ENCODE peak calls at places on chromosomes 7 and 10, in nine cellular contexts. One of them, this sample, is unnamed.

GRCh38 chr7:29957921-29958320 is 31.7 kb downstream of the SCRN1 start:
- DNase-seq in BJ: no peak
- DNase-seq in ACHN: no peak
- DNase-seq in T-helper 1 cell: no peak
- DNase-seq in stimulated activated CD8-positive, alpha-beta memory T cell treated with anti-CD3 and anti-CD28 coated beads, Interleukin-4, amount 100 ng/mL, for 1 hour: no peak
- DNase-seq in left cardiac atrium: no peak
- DNase-seq in MG63: no peak
- DNase-seq in activated effector memory CD4-positive, alpha-beta T cell treated with anti-CD3 and anti-CD28 coated beads, Interleukin-2, amount 50 U/mL, for 16 hours: no peak
- DNase-seq in GM23248: no peak
- DNase-seq in this sample: no peak

GRCh38 chr10:29843143-29843542 is 208.4 kb upstream of the SVIL start:
- DNase-seq in activated effector memory CD4-positive, alpha-beta T cell treated with anti-CD3 and anti-CD28 coated beads, Interleukin-2, amount 50 U/mL, for 16 hours: no peak
- DNase-seq in left cardiac atrium: no peak
- DNase-seq in MG63: no peak
- DNase-seq in GM23248: no peak
- DNase-seq in BJ: no peak
- DNase-seq in T-helper 1 cell: no peak
- DNase-seq in stimulated activated CD8-positive, alpha-beta memory T cell treated with anti-CD3 and anti-CD28 coated beads, Interleukin-4, amount 100 ng/mL, for 1 hour: no peak
- DNase-seq in ACHN: no peak
- DNase-seq in this sample: no peak

GRCh38 chr10:17151716-17152115 is 22.1 kb upstream of the CUBN start:
- DNase-seq in T-helper 1 cell: no peak
- DNase-seq in activated effector memory CD4-positive, alpha-beta T cell treated with anti-CD3 and anti-CD28 coated beads, Interleukin-2, amount 50 U/mL, for 16 hours: no peak
- DNase-seq in left cardiac atrium: no peak
- DNase-seq in ACHN: no peak
- DNase-seq in BJ: no peak
- DNase-seq in GM23248: no peak
- DNase-seq in MG63: no peak
- DNase-seq in stimulated activated CD8-positive, alpha-beta memory T cell treated with anti-CD3 and anti-CD28 coated beads, Interleukin-4, amount 100 ng/mL, for 1 hour: no peak
- DNase-seq in this sample: no peak

GRCh38 chr10:100970914-100971811 is 1.9 kb downstream of the SEMA4G start:
- DNase-seq in stimulated activated CD8-positive, alpha-beta memory T cell treated with anti-CD3 and anti-CD28 coated beads, Interleukin-4, amount 100 ng/mL, for 1 hour: no peak
- DNase-seq in ACHN: peak; percentile 72
- DNase-seq in activated effector memory CD4-positive, alpha-beta T cell treated with anti-CD3 and anti-CD28 coated beads, Interleukin-2, amount 50 U/mL, for 16 hours: no peak
- DNase-seq in BJ: no peak
- DNase-seq in MG63: no peak
- DNase-seq in T-helper 1 cell: no peak
- DNase-seq in left cardiac atrium: no peak
- DNase-seq in GM23248: no peak
- DNase-seq in this sample: no peak

GRCh38 chr7:50266893-50267386 is 37.6 kb upstream of the IKZF1 start:
- DNase-seq in ACHN: no peak
- DNase-seq in MG63: no peak
- DNase-seq in GM23248: no peak
- DNase-seq in left cardiac atrium: no peak
- DNase-seq in activated effector memory CD4-positive, alpha-beta T cell treated with anti-CD3 and anti-CD28 coated beads, Interleukin-2, amount 50 U/mL, for 16 hours: peak; percentile 89
- DNase-seq in stimulated activated CD8-positive, alpha-beta memory T cell treated with anti-CD3 and anti-CD28 coated beads, Interleukin-4, amount 100 ng/mL, for 1 hour: peak; percentile 44
- DNase-seq in BJ: no peak
- DNase-seq in T-helper 1 cell: peak; percentile 27
- DNase-seq in this sample: peak; percentile 72

GRCh38 chr10:64054392-64054791 is 533.2 kb downstream of the REEP3 start:
- DNase-seq in T-helper 1 cell: no peak
- DNase-seq in MG63: no peak
- DNase-seq in ACHN: no peak
- DNase-seq in BJ: no peak
- DNase-seq in activated effector memory CD4-positive, alpha-beta T cell treated with anti-CD3 and anti-CD28 coated beads, Interleukin-2, amount 50 U/mL, for 16 hours: no peak
- DNase-seq in GM23248: no peak
- DNase-seq in left cardiac atrium: no peak
- DNase-seq in stimulated activated CD8-positive, alpha-beta memory T cell treated with anti-CD3 and anti-CD28 coated beads, Interleukin-4, amount 100 ng/mL, for 1 hour: no peak
- DNase-seq in this sample: no peak

GRCh38 chr7:18212308-18212707 is 184.7 kb upstream of the PRPS1L1 start:
- DNase-seq in left cardiac atrium: no peak
- DNase-seq in MG63: no peak
- DNase-seq in stimulated activated CD8-positive, alpha-beta memory T cell treated with anti-CD3 and anti-CD28 coated beads, Interleukin-4, amount 100 ng/mL, for 1 hour: no peak
- DNase-seq in T-helper 1 cell: no peak
- DNase-seq in GM23248: peak; percentile 13
- DNase-seq in ACHN: no peak
- DNase-seq in BJ: no peak
- DNase-seq in activated effector memory CD4-positive, alpha-beta T cell treated with anti-CD3 and anti-CD28 coated beads, Interleukin-2, amount 50 U/mL, for 16 hours: no peak
- DNase-seq in this sample: no peak

GRCh38 chr7:132930881-132931280 is 151.0 kb downstream of the CHCHD3 start:
- DNase-seq in MG63: no peak
- DNase-seq in ACHN: peak; percentile 45
- DNase-seq in activated effector memory CD4-positive, alpha-beta T cell treated with anti-CD3 and anti-CD28 coated beads, Interleukin-2, amount 50 U/mL, for 16 hours: no peak
- DNase-seq in GM23248: no peak
- DNase-seq in stimulated activated CD8-positive, alpha-beta memory T cell treated with anti-CD3 and anti-CD28 coated beads, Interleukin-4, amount 100 ng/mL, for 1 hour: no peak
- DNase-seq in left cardiac atrium: no peak
- DNase-seq in BJ: no peak
- DNase-seq in T-helper 1 cell: no peak
- DNase-seq in this sample: no peak

GRCh38 chr10:79939969-79940368 is 8.9 kb downstream of the SFTPD start:
- DNase-seq in left cardiac atrium: no peak
- DNase-seq in BJ: no peak
- DNase-seq in GM23248: no peak
- DNase-seq in stimulated activated CD8-positive, alpha-beta memory T cell treated with anti-CD3 and anti-CD28 coated beads, Interleukin-4, amount 100 ng/mL, for 1 hour: no peak
- DNase-seq in ACHN: no peak
- DNase-seq in MG63: no peak
- DNase-seq in T-helper 1 cell: no peak
- DNase-seq in activated effector memory CD4-positive, alpha-beta T cell treated with anti-CD3 and anti-CD28 coated beads, Interleukin-2, amount 50 U/mL, for 16 hours: no peak
- DNase-seq in this sample: no peak

GRCh38 chr10:24897326-24897926 is 55.0 kb downstream of the PRTFDC1 start:
- DNase-seq in MG63: peak; percentile 18
- DNase-seq in GM23248: peak; percentile 62
- DNase-seq in left cardiac atrium: no peak
- DNase-seq in T-helper 1 cell: no peak
- DNase-seq in BJ: no peak
- DNase-seq in ACHN: peak; percentile 15
- DNase-seq in activated effector memory CD4-positive, alpha-beta T cell treated with anti-CD3 and anti-CD28 coated beads, Interleukin-2, amount 50 U/mL, for 16 hours: no peak
- DNase-seq in stimulated activated CD8-positive, alpha-beta memory T cell treated with anti-CD3 and anti-CD28 coated beads, Interleukin-4, amount 100 ng/mL, for 1 hour: no peak
- DNase-seq in this sample: no peak

GRCh38 chr10:132477398-132478340 is 59.9 kb upstream of the INPP5A start:
- DNase-seq in BJ: no peak
- DNase-seq in GM23248: no peak
- DNase-seq in T-helper 1 cell: no peak
- DNase-seq in stimulated activated CD8-positive, alpha-beta memory T cell treated with anti-CD3 and anti-CD28 coated beads, Interleukin-4, amount 100 ng/mL, for 1 hour: no peak
- DNase-seq in ACHN: no peak
- DNase-seq in activated effector memory CD4-positive, alpha-beta T cell treated with anti-CD3 and anti-CD28 coated beads, Interleukin-2, amount 50 U/mL, for 16 hours: no peak
- DNase-seq in left cardiac atrium: no peak
- DNase-seq in MG63: no peak
- DNase-seq in this sample: peak; percentile 56

GRCh38 chr10:68560916-68561691 is 967 bp downstream of the TET1 start:
- DNase-seq in GM23248: peak; percentile 54
- DNase-seq in T-helper 1 cell: no peak
- DNase-seq in left cardiac atrium: peak; percentile 29
- DNase-seq in ACHN: no peak
- DNase-seq in activated effector memory CD4-positive, alpha-beta T cell treated with anti-CD3 and anti-CD28 coated beads, Interleukin-2, amount 50 U/mL, for 16 hours: peak; percentile 61
- DNase-seq in MG63: peak; percentile 54
- DNase-seq in BJ: no peak
- DNase-seq in stimulated activated CD8-positive, alpha-beta memory T cell treated with anti-CD3 and anti-CD28 coated beads, Interleukin-4, amount 100 ng/mL, for 1 hour: no peak
- DNase-seq in this sample: no peak

GRCh38 chr7:69334706-69335105 is 263.6 kb upstream of the AUTS2 start:
- DNase-seq in left cardiac atrium: no peak
- DNase-seq in activated effector memory CD4-positive, alpha-beta T cell treated with anti-CD3 and anti-CD28 coated beads, Interleukin-2, amount 50 U/mL, for 16 hours: no peak
- DNase-seq in GM23248: no peak
- DNase-seq in T-helper 1 cell: no peak
- DNase-seq in BJ: no peak
- DNase-seq in ACHN: no peak
- DNase-seq in MG63: no peak
- DNase-seq in stimulated activated CD8-positive, alpha-beta memory T cell treated with anti-CD3 and anti-CD28 coated beads, Interleukin-4, amount 100 ng/mL, for 1 hour: no peak
- DNase-seq in this sample: no peak

GRCh38 chr10:98172073-98172472 is 37.6 kb downstream of the R3HCC1L start:
- DNase-seq in T-helper 1 cell: no peak
- DNase-seq in left cardiac atrium: peak; percentile 33
- DNase-seq in stimulated activated CD8-positive, alpha-beta memory T cell treated with anti-CD3 and anti-CD28 coated beads, Interleukin-4, amount 100 ng/mL, for 1 hour: no peak
- DNase-seq in activated effector memory CD4-positive, alpha-beta T cell treated with anti-CD3 and anti-CD28 coated beads, Interleukin-2, amount 50 U/mL, for 16 hours: no peak
- DNase-seq in GM23248: peak; percentile 65
- DNase-seq in MG63: peak; percentile 23
- DNase-seq in BJ: no peak
- DNase-seq in ACHN: no peak
- DNase-seq in this sample: no peak

GRCh38 chr7:20229652-20230500 is 12.7 kb upstream of the MACC1 start:
- DNase-seq in activated effector memory CD4-positive, alpha-beta T cell treated with anti-CD3 and anti-CD28 coated beads, Interleukin-2, amount 50 U/mL, for 16 hours: no peak
- DNase-seq in BJ: peak; percentile 63
- DNase-seq in GM23248: peak; percentile 90
- DNase-seq in stimulated activated CD8-positive, alpha-beta memory T cell treated with anti-CD3 and anti-CD28 coated beads, Interleukin-4, amount 100 ng/mL, for 1 hour: no peak
- DNase-seq in T-helper 1 cell: no peak
- DNase-seq in ACHN: peak; percentile 49
- DNase-seq in MG63: no peak
- DNase-seq in left cardiac atrium: no peak
- DNase-seq in this sample: no peak

GRCh38 chr7:101128040-101128834 is 1.3 kb downstream of the SERPINE1 start:
- DNase-seq in activated effector memory CD4-positive, alpha-beta T cell treated with anti-CD3 and anti-CD28 coated beads, Interleukin-2, amount 50 U/mL, for 16 hours: no peak
- DNase-seq in GM23248: peak; percentile 56
- DNase-seq in stimulated activated CD8-positive, alpha-beta memory T cell treated with anti-CD3 and anti-CD28 coated beads, Interleukin-4, amount 100 ng/mL, for 1 hour: no peak
- DNase-seq in BJ: no peak
- DNase-seq in MG63: no peak
- DNase-seq in T-helper 1 cell: no peak
- DNase-seq in left cardiac atrium: no peak
- DNase-seq in ACHN: no peak
- DNase-seq in this sample: no peak

GRCh38 chr7:105904064-105904463 is 27.7 kb upstream of the ATXN7L1 start:
- DNase-seq in BJ: no peak
- DNase-seq in left cardiac atrium: no peak
- DNase-seq in activated effector memory CD4-positive, alpha-beta T cell treated with anti-CD3 and anti-CD28 coated beads, Interleukin-2, amount 50 U/mL, for 16 hours: no peak
- DNase-seq in MG63: no peak
- DNase-seq in T-helper 1 cell: no peak
- DNase-seq in ACHN: no peak
- DNase-seq in stimulated activated CD8-positive, alpha-beta memory T cell treated with anti-CD3 and anti-CD28 coated beads, Interleukin-4, amount 100 ng/mL, for 1 hour: no peak
- DNase-seq in GM23248: no peak
- DNase-seq in this sample: no peak

GRCh38 chr7:150356265-150356897 is 12.2 kb upstream of the REPIN1 start:
- DNase-seq in ACHN: peak; percentile 68
- DNase-seq in GM23248: peak; percentile 48
- DNase-seq in activated effector memory CD4-positive, alpha-beta T cell treated with anti-CD3 and anti-CD28 coated beads, Interleukin-2, amount 50 U/mL, for 16 hours: peak; percentile 65
- DNase-seq in T-helper 1 cell: no peak
- DNase-seq in BJ: no peak
- DNase-seq in stimulated activated CD8-positive, alpha-beta memory T cell treated with anti-CD3 and anti-CD28 coated beads, Interleukin-4, amount 100 ng/mL, for 1 hour: no peak
- DNase-seq in left cardiac atrium: no peak
- DNase-seq in MG63: no peak
- DNase-seq in this sample: no peak

GRCh38 chr10:133260895-133261725 is 15.6 kb downstream of the ADAM8 start:
- DNase-seq in activated effector memory CD4-positive, alpha-beta T cell treated with anti-CD3 and anti-CD28 coated beads, Interleukin-2, amount 50 U/mL, for 16 hours: peak; percentile 86
- DNase-seq in MG63: peak; percentile 62
- DNase-seq in T-helper 1 cell: peak; percentile 51
- DNase-seq in stimulated activated CD8-positive, alpha-beta memory T cell treated with anti-CD3 and anti-CD28 coated beads, Interleukin-4, amount 100 ng/mL, for 1 hour: no peak
- DNase-seq in GM23248: peak; percentile 76
- DNase-seq in BJ: no peak
- DNase-seq in left cardiac atrium: peak; percentile 67
- DNase-seq in ACHN: peak; percentile 65
- DNase-seq in this sample: peak; percentile 77

GRCh38 chr7:28478661-28479060 is 66.3 kb downstream of the CREB5 start:
- DNase-seq in BJ: no peak
- DNase-seq in left cardiac atrium: no peak
- DNase-seq in MG63: peak; percentile 72
- DNase-seq in ACHN: no peak
- DNase-seq in T-helper 1 cell: no peak
- DNase-seq in activated effector memory CD4-positive, alpha-beta T cell treated with anti-CD3 and anti-CD28 coated beads, Interleukin-2, amount 50 U/mL, for 16 hours: no peak
- DNase-seq in GM23248: peak; percentile 6
- DNase-seq in stimulated activated CD8-positive, alpha-beta memory T cell treated with anti-CD3 and anti-CD28 coated beads, Interleukin-4, amount 100 ng/mL, for 1 hour: no peak
- DNase-seq in this sample: no peak

GRCh38 chr10:60920479-60920878 is 23.5 kb downstream of the RHOBTB1 start:
- DNase-seq in GM23248: no peak
- DNase-seq in stimulated activated CD8-positive, alpha-beta memory T cell treated with anti-CD3 and anti-CD28 coated beads, Interleukin-4, amount 100 ng/mL, for 1 hour: no peak
- DNase-seq in ACHN: no peak
- DNase-seq in T-helper 1 cell: no peak
- DNase-seq in left cardiac atrium: no peak
- DNase-seq in MG63: no peak
- DNase-seq in BJ: no peak
- DNase-seq in activated effector memory CD4-positive, alpha-beta T cell treated with anti-CD3 and anti-CD28 coated beads, Interleukin-2, amount 50 U/mL, for 16 hours: no peak
- DNase-seq in this sample: no peak

GRCh38 chr10:58967551-58968418 is 208.7 kb upstream of the PHYHIPL start:
- DNase-seq in activated effector memory CD4-positive, alpha-beta T cell treated with anti-CD3 and anti-CD28 coated beads, Interleukin-2, amount 50 U/mL, for 16 hours: no peak
- DNase-seq in BJ: no peak
- DNase-seq in T-helper 1 cell: no peak
- DNase-seq in stimulated activated CD8-positive, alpha-beta memory T cell treated with anti-CD3 and anti-CD28 coated beads, Interleukin-4, amount 100 ng/mL, for 1 hour: no peak
- DNase-seq in left cardiac atrium: peak; percentile 23
- DNase-seq in GM23248: no peak
- DNase-seq in MG63: no peak
- DNase-seq in ACHN: no peak
- DNase-seq in this sample: no peak

GRCh38 chr10:57972783-57973182 is 294.9 kb downstream of the IPMK start:
- DNase-seq in GM23248: peak; percentile 50
- DNase-seq in T-helper 1 cell: no peak
- DNase-seq in stimulated activated CD8-positive, alpha-beta memory T cell treated with anti-CD3 and anti-CD28 coated beads, Interleukin-4, amount 100 ng/mL, for 1 hour: no peak
- DNase-seq in ACHN: no peak
- DNase-seq in left cardiac atrium: no peak
- DNase-seq in activated effector memory CD4-positive, alpha-beta T cell treated with anti-CD3 and anti-CD28 coated beads, Interleukin-2, amount 50 U/mL, for 16 hours: no peak
- DNase-seq in BJ: no peak
- DNase-seq in MG63: no peak
- DNase-seq in this sample: no peak

GRCh38 chr7:102044984-102045673 is 227.7 kb downstream of the CUX1 start:
- DNase-seq in BJ: peak; percentile 85
- DNase-seq in MG63: peak; percentile 54
- DNase-seq in stimulated activated CD8-positive, alpha-beta memory T cell treated with anti-CD3 and anti-CD28 coated beads, Interleukin-4, amount 100 ng/mL, for 1 hour: no peak
- DNase-seq in left cardiac atrium: peak; percentile 70
- DNase-seq in activated effector memory CD4-positive, alpha-beta T cell treated with anti-CD3 and anti-CD28 coated beads, Interleukin-2, amount 50 U/mL, for 16 hours: no peak
- DNase-seq in GM23248: peak; percentile 89
- DNase-seq in T-helper 1 cell: no peak
- DNase-seq in ACHN: peak; percentile 44
- DNase-seq in this sample: no peak

GRCh38 chr10:77350711-77351119 is 286.9 kb downstream of the KCNMA1 start:
- DNase-seq in stimulated activated CD8-positive, alpha-beta memory T cell treated with anti-CD3 and anti-CD28 coated beads, Interleukin-4, amount 100 ng/mL, for 1 hour: no peak
- DNase-seq in T-helper 1 cell: no peak
- DNase-seq in MG63: peak; percentile 97
- DNase-seq in GM23248: peak; percentile 99
- DNase-seq in BJ: peak; percentile 94
- DNase-seq in activated effector memory CD4-positive, alpha-beta T cell treated with anti-CD3 and anti-CD28 coated beads, Interleukin-2, amount 50 U/mL, for 16 hours: no peak
- DNase-seq in left cardiac atrium: peak; percentile 66
- DNase-seq in ACHN: peak; percentile 99
- DNase-seq in this sample: no peak

GRCh38 chr10:44990965-44991364 is 9.8 kb upstream of the ZNF22 start:
- DNase-seq in left cardiac atrium: no peak
- DNase-seq in MG63: no peak
- DNase-seq in T-helper 1 cell: no peak
- DNase-seq in stimulated activated CD8-positive, alpha-beta memory T cell treated with anti-CD3 and anti-CD28 coated beads, Interleukin-4, amount 100 ng/mL, for 1 hour: no peak
- DNase-seq in activated effector memory CD4-positive, alpha-beta T cell treated with anti-CD3 and anti-CD28 coated beads, Interleukin-2, amount 50 U/mL, for 16 hours: no peak
- DNase-seq in GM23248: no peak
- DNase-seq in ACHN: no peak
- DNase-seq in BJ: no peak
- DNase-seq in this sample: no peak

GRCh38 chr7:12434012-12434642 is 30.5 kb upstream of the VWDE start:
- DNase-seq in ACHN: peak; percentile 29
- DNase-seq in BJ: no peak
- DNase-seq in stimulated activated CD8-positive, alpha-beta memory T cell treated with anti-CD3 and anti-CD28 coated beads, Interleukin-4, amount 100 ng/mL, for 1 hour: no peak
- DNase-seq in left cardiac atrium: no peak
- DNase-seq in activated effector memory CD4-positive, alpha-beta T cell treated with anti-CD3 and anti-CD28 coated beads, Interleukin-2, amount 50 U/mL, for 16 hours: no peak
- DNase-seq in MG63: no peak
- DNase-seq in T-helper 1 cell: no peak
- DNase-seq in GM23248: peak; percentile 23
- DNase-seq in this sample: no peak

GRCh38 chr10:23358357-23358756 is 13.8 kb upstream of the C10orf67 start:
- DNase-seq in stimulated activated CD8-positive, alpha-beta memory T cell treated with anti-CD3 and anti-CD28 coated beads, Interleukin-4, amount 100 ng/mL, for 1 hour: no peak
- DNase-seq in ACHN: no peak
- DNase-seq in T-helper 1 cell: no peak
- DNase-seq in left cardiac atrium: no peak
- DNase-seq in BJ: no peak
- DNase-seq in MG63: no peak
- DNase-seq in activated effector memory CD4-positive, alpha-beta T cell treated with anti-CD3 and anti-CD28 coated beads, Interleukin-2, amount 50 U/mL, for 16 hours: no peak
- DNase-seq in GM23248: no peak
- DNase-seq in this sample: no peak

GRCh38 chr7:25399000-25399750 is 170.9 kb upstream of the NPVF start:
- DNase-seq in activated effector memory CD4-positive, alpha-beta T cell treated with anti-CD3 and anti-CD28 coated beads, Interleukin-2, amount 50 U/mL, for 16 hours: no peak
- DNase-seq in stimulated activated CD8-positive, alpha-beta memory T cell treated with anti-CD3 and anti-CD28 coated beads, Interleukin-4, amount 100 ng/mL, for 1 hour: no peak
- DNase-seq in MG63: no peak
- DNase-seq in left cardiac atrium: no peak
- DNase-seq in ACHN: no peak
- DNase-seq in BJ: no peak
- DNase-seq in T-helper 1 cell: no peak
- DNase-seq in GM23248: no peak
- DNase-seq in this sample: no peak

GRCh38 chr7:101843293-101844271 is 26.2 kb downstream of the CUX1 start:
- DNase-seq in MG63: no peak
- DNase-seq in left cardiac atrium: no peak
- DNase-seq in BJ: no peak
- DNase-seq in activated effector memory CD4-positive, alpha-beta T cell treated with anti-CD3 and anti-CD28 coated beads, Interleukin-2, amount 50 U/mL, for 16 hours: no peak
- DNase-seq in GM23248: no peak
- DNase-seq in T-helper 1 cell: no peak
- DNase-seq in ACHN: no peak
- DNase-seq in stimulated activated CD8-positive, alpha-beta memory T cell treated with anti-CD3 and anti-CD28 coated beads, Interleukin-4, amount 100 ng/mL, for 1 hour: no peak
- DNase-seq in this sample: no peak

GRCh38 chr10:124249812-124250432 is 156.5 kb upstream of the CHST15 start:
- DNase-seq in stimulated activated CD8-positive, alpha-beta memory T cell treated with anti-CD3 and anti-CD28 coated beads, Interleukin-4, amount 100 ng/mL, for 1 hour: no peak
- DNase-seq in BJ: no peak
- DNase-seq in GM23248: no peak
- DNase-seq in left cardiac atrium: no peak
- DNase-seq in T-helper 1 cell: no peak
- DNase-seq in activated effector memory CD4-positive, alpha-beta T cell treated with anti-CD3 and anti-CD28 coated beads, Interleukin-2, amount 50 U/mL, for 16 hours: peak; percentile 43
- DNase-seq in ACHN: peak; percentile 21
- DNase-seq in MG63: no peak
- DNase-seq in this sample: no peak

This sample was measured in naive thymus-derived CD8-positive, alpha-beta T cell.